ENCODE peak calls at places on chromosomes 1 and 21, in four cellular contexts. P, O, D and F are unnamed samples. For H3K4me1, the result is how much of the 10 kb centered on the place peaks cover.

GRCh38 chr1:24551910-24552571 is 3.8 kb upstream of the NCMAP start:
- DNase-seq in P (no peak), O (peak), D (peak), F (no peak)

GRCh38 chr1:25913166-25913565 is 6.9 kb upstream of the STMN1 start:
- DNase-seq in P (no peak), O (no peak), D (no peak), F (no peak)

GRCh38 chr1:193221641-193222040 is 35.2 kb upstream of the B3GALT2 start:
- DNase-seq in P (no peak), O (no peak), D (no peak), F (no peak)

GRCh38 chr1:161691846-161692245 is 15.2 kb upstream of the FCRLA start:
- DNase-seq in P (no peak), O (no peak), D (no peak), F (no peak)

GRCh38 chr1:203127672-203128611 is at the start of gene ADORA1:
- DNase-seq in P (peak), O (peak), D (peak), F (peak)

GRCh38 chr1:110647254-110647891 is 27.4 kb downstream of the KCNA3 start:
- DNase-seq in P (no peak), O (no peak), D (peak), F (no peak)

GRCh38 chr1:200699871-200700270 is 30.2 kb upstream of the DDX59 start:
- DNase-seq in P (no peak), O (no peak), D (peak), F (no peak)

GRCh38 chr1:204113900-204114299 is 37.9 kb downstream of the ETNK2 start:
- DNase-seq in P (no peak), O (no peak), D (peak), F (no peak)

GRCh38 chr1:178625695-178626094 is 99.3 kb upstream of the RALGPS2 start:
- DNase-seq in P (no peak), O (no peak), D (no peak), F (no peak)

GRCh38 chr1:33256335-33256700 is at the start of gene ZNF362:
- DNase-seq in P (peak), O (no peak), D (peak), F (peak)

GRCh38 chr1:58824753-58825389 is 41.0 kb upstream of the JUN start:
- DNase-seq in P (peak), O (no peak), D (no peak), F (peak)

GRCh38 chr1:53369761-53370160 is 41.9 kb upstream of the LRP8 start:
- DNase-seq in P (no peak), O (peak), D (no peak), F (no peak)

GRCh38 chr21:34671891-34672290 is 3.1 kb downstream of the CLIC6 start:
- DNase-seq in P (no peak), O (no peak), D (no peak), F (no peak)

GRCh38 chr1:85484716-85485115 is 19.8 kb upstream of the DDAH1 start:
- DNase-seq in P (no peak), O (no peak), D (no peak), F (no peak)

DNA sequence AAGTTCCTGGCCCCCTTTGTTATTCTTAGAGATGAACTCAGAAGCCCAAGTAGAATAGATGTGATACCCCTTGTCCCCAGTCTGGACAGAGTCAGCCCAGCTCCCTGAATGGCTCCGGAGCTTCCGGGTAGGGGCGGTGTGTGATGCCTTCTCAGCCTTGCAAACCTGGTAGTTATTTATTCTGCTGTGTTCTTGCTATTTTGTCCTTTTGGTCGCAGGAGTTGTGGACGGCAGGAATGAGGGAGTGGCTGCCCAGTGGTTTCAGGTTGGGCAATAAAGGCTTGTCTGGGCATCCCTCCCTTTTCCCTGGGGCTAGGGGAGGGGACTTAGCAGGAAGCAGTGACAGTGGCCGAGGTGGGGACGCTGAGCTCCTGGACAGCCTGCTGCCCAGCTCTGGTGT is 2.8 kb downstream of the PTPRU start:
- DNase-seq in P (no peak), O (no peak), D (no peak), F (peak)
- H3K4me3 ChIP-seq in P (no peak), O (no peak), D (no peak), F (no peak)

GRCh38 chr1:152356736-152357135 is 3.1 kb downstream of the FLG2 start:
- DNase-seq in P (no peak), O (no peak), D (no peak), F (no peak)
- H3K4me1 ChIP-seq in P (under half), O (under half), D (under half), F (under half)

DNA sequence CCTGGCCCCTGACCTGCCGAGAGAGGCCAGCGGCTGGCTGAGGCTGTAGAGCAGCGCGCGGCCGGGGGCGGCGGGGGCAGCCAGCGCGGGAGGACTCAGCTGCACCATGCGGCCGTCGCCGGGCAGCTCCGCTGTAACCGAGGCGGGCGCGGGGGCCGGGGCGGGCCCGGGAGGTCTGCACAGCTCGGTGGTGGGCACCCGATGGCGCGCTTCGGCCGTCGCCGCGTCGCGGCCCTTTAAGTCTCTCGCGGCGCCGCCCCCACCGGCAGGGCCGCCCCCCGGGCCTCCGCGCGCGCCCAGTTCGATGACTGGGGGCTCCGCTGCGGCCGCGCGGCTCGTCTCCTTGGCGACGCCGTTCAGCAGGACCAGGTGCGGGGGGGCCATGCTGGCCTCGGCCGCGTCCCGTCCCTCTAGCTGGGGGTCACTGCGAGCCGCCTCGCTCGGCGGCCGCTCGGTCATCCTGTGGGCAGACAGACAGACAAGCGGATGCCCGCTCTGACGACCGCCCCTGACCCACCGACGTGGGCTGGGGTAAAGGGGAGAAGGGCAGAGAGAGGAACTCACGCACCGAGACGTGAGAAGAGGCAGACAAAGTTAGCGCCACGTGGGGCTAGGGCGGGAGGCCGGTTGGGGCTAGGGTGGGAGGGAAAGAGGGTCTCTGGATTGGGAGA is 6.5 kb downstream of the TAL1 start:
- DNase-seq in P (no peak), O (peak), D (no peak), F (no peak)
- H3K4me3 ChIP-seq in P (no peak), O (no peak), D (no peak), F (peak)

DNA sequence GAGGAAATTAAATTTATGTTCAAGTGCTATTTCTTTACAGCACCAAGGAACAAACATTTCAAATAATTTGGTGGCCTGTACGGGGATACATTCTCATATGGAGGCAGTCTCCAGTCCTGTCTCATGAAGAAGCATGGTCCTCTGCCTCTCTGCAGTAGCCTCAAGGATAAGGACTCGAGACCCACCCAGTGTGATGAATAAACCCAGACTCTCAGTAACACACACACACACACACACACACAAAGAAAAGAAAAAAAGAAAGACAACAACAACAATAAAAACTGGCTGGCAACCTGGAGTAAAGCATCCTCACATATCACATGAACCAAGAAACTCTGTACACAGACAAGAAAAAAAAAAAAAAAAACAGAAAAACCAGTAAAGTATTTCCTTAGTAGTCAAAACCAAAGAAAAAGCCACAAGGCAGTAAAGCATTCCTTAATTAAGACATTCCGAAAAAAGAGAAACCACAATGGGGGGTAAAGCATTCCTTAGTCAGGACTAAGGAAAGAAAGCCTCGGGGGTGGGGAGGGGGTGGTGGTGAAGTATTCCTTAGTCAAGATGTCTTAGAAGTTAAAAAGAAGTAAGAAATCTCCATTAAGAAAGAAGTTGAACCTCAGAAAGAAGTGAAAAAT is 28.4 kb upstream of the FMO1 start:
- DNase-seq in P (no peak), O (no peak), D (peak), F (no peak)
- H3K4me1 ChIP-seq in P (under half), O (under half), D (under half), F (under half)

GRCh38 chr1:229433364-229434004 is 410 bp downstream of the ACTA1 start:
- DNase-seq in P (no peak), O (no peak), D (no peak), F (no peak)

GRCh38 chr1:229432905-229433304 is 989 bp downstream of the ACTA1 start:
- DNase-seq in P (no peak), O (no peak), D (no peak), F (no peak)

GRCh38 chr1:229430761-229431269 is 3.1 kb downstream of the ACTA1 start:
- DNase-seq in P (peak), O (no peak), D (peak), F (peak)

GRCh38 chr1:229431270-229432115 is 2.4 kb downstream of the ACTA1 start:
- DNase-seq in P (no peak), O (no peak), D (no peak), F (no peak)

GRCh38 chr1:229432116-229432461 is 1.8 kb downstream of the ACTA1 start:
- DNase-seq in P (no peak), O (no peak), D (no peak), F (no peak)
- H3K4me3 ChIP-seq in P (no peak), O (no peak), D (no peak), F (peak)

GRCh38 chr1:6783956-6784559 is 1.2 kb upstream of the CAMTA1 start:
- DNase-seq in P (no peak), O (no peak), D (no peak), F (no peak)

GRCh38 chr1:6779089-6779805 is 6.0 kb upstream of the CAMTA1 start:
- DNase-seq in P (no peak), O (no peak), D (no peak), F (no peak)

GRCh38 chr1:6783221-6783620 is 2.0 kb upstream of the CAMTA1 start:
- DNase-seq in P (no peak), O (no peak), D (no peak), F (no peak)

GRCh38 chr1:6784560-6785317 is 515 bp upstream of the CAMTA1 start:
- DNase-seq in P (peak), O (peak), D (peak), F (peak)

DNA sequence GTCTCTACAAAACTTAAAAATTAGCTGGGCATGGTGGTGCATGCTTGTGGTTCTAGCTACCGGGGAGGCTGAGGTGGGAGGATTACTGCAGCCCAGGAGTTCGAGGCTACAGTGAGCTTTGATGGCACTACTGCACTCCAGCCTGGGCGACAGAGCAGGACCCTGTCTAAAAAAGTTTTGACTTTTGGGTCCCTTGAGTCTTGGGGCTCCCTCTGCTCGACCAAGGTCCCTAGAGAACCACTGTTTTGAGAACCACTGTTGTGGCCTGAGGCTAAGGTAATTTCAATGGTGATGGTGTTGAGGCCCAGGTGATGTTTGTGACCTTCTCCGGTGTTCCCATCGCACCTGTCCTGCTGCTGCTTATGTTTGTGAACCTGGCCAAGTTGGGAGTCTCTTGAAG is 3.1 kb upstream of the CAMTA1 start:
- DNase-seq in P (no peak), O (no peak), D (no peak), F (no peak)
- H3K4me1 ChIP-seq in P (under half), O (under half), D (under half), F (under half)